ENCODE peak calls at places on chromosomes 13 and 19, in eight cellular contexts. G is stimulated activated CD8-positive, alpha-beta memory T cell treated with anti-CD3 and anti-CD28 coated beads, Interleukin-15, amount 100 ng/mL, for 1 hour; O is stimulated activated CD4-positive, alpha-beta T cell treated with anti-CD3 and anti-CD28 coated beads, Interleukin-1b, Interleukin-23, amount 100 ng/mL, for 1 hour; I is stimulated activated naive CD8-positive, alpha-beta T cell treated with anti-CD3 and anti-CD28 coated beads, Interleukin-15, amount 100 ng/mL, for 72 hours; H is omental fat pad; T is HS-27A; A is NCI-H2081; W is stimulated activated naive B cell treated with anti-CD40 and anti-IgM and Interleukin-4, amounts not matched to agents 10 μg/mL and 1 μg/mL and 100 μg/mL, for 72 hours. S is an unnamed sample.

GRCh38 chr13:27131202-27131623 is 40.4 kb downstream of the USP12 start:
- DNase-seq in G (peak), O (peak), I (peak), H (no peak), T (no peak), A (no peak), W (peak), S (peak)

GRCh38 chr13:38045278-38046048 is 175.9 kb upstream of the TRPC4 start:
- DNase-seq in G (no peak), O (no peak), I (no peak), H (no peak), T (peak), A (peak), W (no peak), S (no peak)

GRCh38 chr13:21615427-21615826 is 11.5 kb upstream of the MICU2 start:
- DNase-seq in G (no peak), O (no peak), I (no peak), H (no peak), T (no peak), A (no peak), W (no peak), S (no peak)

GRCh38 chr13:79456051-79456450 is 24.9 kb upstream of the NDFIP2 start:
- DNase-seq in G (no peak), O (no peak), I (no peak), H (no peak), T (no peak), A (no peak), W (no peak), S (no peak)

GRCh38 chr13:54337526-54337925 is 1308.9 kb downstream of the OLFM4 start:
- DNase-seq in G (no peak), O (no peak), I (no peak), H (no peak), T (no peak), A (no peak), W (no peak), S (no peak)

GRCh38 chr13:27203854-27204253 is 32.2 kb upstream of the USP12 start:
- DNase-seq in G (no peak), O (no peak), I (no peak), H (no peak), T (no peak), A (no peak), W (no peak), S (no peak)

GRCh38 chr19:18204394-18205179 is 745 bp upstream of the RAB3A start:
- DNase-seq in G (no peak), O (no peak), I (no peak), H (peak), T (no peak), A (peak), W (peak), S (no peak)

GRCh38 chr19:19539738-19540703 is 2.0 kb downstream of the CILP2 start:
- DNase-seq in G (peak), O (no peak), I (peak), H (peak), T (no peak), A (no peak), W (peak), S (no peak)

GRCh38 chr19:7627166-7627565 is 2.2 kb downstream of the XAB2 start:
- DNase-seq in G (no peak), O (no peak), I (no peak), H (no peak), T (no peak), A (no peak), W (no peak), S (no peak)

GRCh38 chr19:37160153-37160552 is 12.3 kb downstream of the ZNF585A start:
- DNase-seq in G (no peak), O (no peak), I (no peak), H (no peak), T (no peak), A (no peak), W (no peak), S (no peak)

GRCh38 chr13:107457686-107458085 is 757.6 kb downstream of the LIG4 start:
- DNase-seq in G (no peak), O (no peak), I (no peak), H (no peak), T (no peak), A (peak), W (no peak), S (no peak)

GRCh38 chr19:33192010-33192409 is 2.1 kb upstream of the LRP3 start:
- DNase-seq in G (no peak), O (no peak), I (no peak), H (no peak), T (no peak), A (no peak), W (no peak), S (no peak)

GRCh38 chr13:76886292-76887061 is at the start of gene KCTD12:
- DNase-seq in G (peak), O (peak), I (peak), H (peak), T (no peak), A (peak), W (peak), S (no peak)

GRCh38 chr13:99380402-99380801 is 73.2 kb upstream of the GPR183 start:
- DNase-seq in G (no peak), O (no peak), I (no peak), H (no peak), T (no peak), A (no peak), W (no peak), S (no peak)

GRCh38 chr13:91111476-91112190 is 235.9 kb upstream of the MIR17HG start:
- DNase-seq in G (no peak), O (no peak), I (no peak), H (no peak), T (no peak), A (no peak), W (no peak), S (no peak)

GRCh38 chr19:13788991-13789390 is 6.3 kb upstream of the ZSWIM4 start:
- DNase-seq in G (no peak), O (no peak), I (no peak), H (no peak), T (no peak), A (no peak), W (no peak), S (peak)

GRCh38 chr19:16886305-16886880 is 2.4 kb upstream of the F2RL3 start:
- DNase-seq in G (no peak), O (no peak), I (no peak), H (peak), T (no peak), A (no peak), W (no peak), S (no peak)

GRCh38 chr13:102768914-102769313 is 4.7 kb downstream of the TEX30 start:
- DNase-seq in G (no peak), O (no peak), I (no peak), H (no peak), T (no peak), A (no peak), W (no peak), S (no peak)

GRCh38 chr13:78768950-78769349 is 110.0 kb upstream of the OBI1 start:
- DNase-seq in G (no peak), O (no peak), I (no peak), H (no peak), T (no peak), A (no peak), W (no peak), S (no peak)

GRCh38 chr19:2270157-2270571 is 11.8 kb downstream of the PEAK3 start:
- DNase-seq in G (no peak), O (no peak), I (no peak), H (peak), T (no peak), A (no peak), W (no peak), S (no peak)

GRCh38 chr13:93290503-93290902 is 63.9 kb downstream of the GPC6 start:
- DNase-seq in G (no peak), O (no peak), I (no peak), H (no peak), T (no peak), A (no peak), W (no peak), S (no peak)

GRCh38 chr19:56403764-56404704 is at the start of gene ZNF583:
- DNase-seq in G (peak), O (peak), I (peak), H (peak), T (peak), A (peak), W (peak), S (peak)

S was measured in central memory CD8-positive, alpha-beta T cell.